ENCODE peak calls at places on chromosome 20, in seven cellular contexts. B, N, Z, F, I, T and G are unnamed samples.

GRCh38 chr20:17017232-17017631 is 209.6 kb upstream of the PCSK2 start:
- DNase-seq in B (no peak), N (no peak), Z (no peak), F (no peak), I (no peak), T (no peak), G (no peak)

GRCh38 chr20:12970372-12970821 is 38.4 kb upstream of the SPTLC3 start:
- DNase-seq in B (no peak), N (peak; percentile 60), Z (peak; percentile 74), F (no peak), I (no peak), T (no peak), G (no peak)

GRCh38 chr20:25076731-25077609 is 5.0 kb downstream of the VSX1 start:
- DNase-seq in B (no peak), N (no peak), Z (peak; percentile 38), F (peak; percentile 68), I (peak; percentile 73), T (no peak), G (peak; percentile 31)

GRCh38 chr20:51275816-51276215 is 252.9 kb upstream of the KCNG1 start:
- DNase-seq in B (no peak), N (no peak), Z (peak; percentile 63), F (no peak), I (no peak), T (peak; percentile 35), G (no peak)

GRCh38 chr20:3550857-3551256 is 80.0 kb downstream of the ATRN start:
- DNase-seq in B (no peak), N (no peak), Z (no peak), F (no peak), I (no peak), T (no peak), G (no peak)

GRCh38 chr20:49284818-49285217 is 7.0 kb upstream of the ZNFX1 start:
- DNase-seq in B (no peak), N (no peak), Z (no peak), F (no peak), I (no peak), T (no peak), G (no peak)

GRCh38 chr20:13648872-13649271 is 10.1 kb upstream of the TASP1 start:
- DNase-seq in B (no peak), N (no peak), Z (no peak), F (no peak), I (no peak), T (no peak), G (no peak)

GRCh38 chr20:12882832-12883506 is 125.8 kb upstream of the SPTLC3 start:
- DNase-seq in B (no peak), N (peak; percentile 28), Z (peak; percentile 45), F (no peak), I (no peak), T (no peak), G (no peak)

GRCh38 chr20:25468126-25469075 is 60.9 kb downstream of the GINS1 start:
- DNase-seq in B (no peak), N (no peak), Z (no peak), F (no peak), I (no peak), T (no peak), G (no peak)

GRCh38 chr20:40771308-40771610 is 82.2 kb upstream of the MAFB start:
- DNase-seq in B (no peak), N (no peak), Z (no peak), F (no peak), I (no peak), T (no peak), G (no peak)

GRCh38 chr20:6735913-6736845 is 31.3 kb upstream of the BMP2 start:
- DNase-seq in B (no peak), N (peak; percentile 52), Z (no peak), F (no peak), I (no peak), T (peak; percentile 17), G (peak; percentile 47)

GRCh38 chr20:18307301-18307700 is 19.0 kb downstream of the ZNF133 start:
- DNase-seq in B (no peak), N (no peak), Z (no peak), F (no peak), I (no peak), T (no peak), G (no peak)

GRCh38 chr20:33262658-33263065 is 20.4 kb upstream of the BPIFB1 start:
- DNase-seq in B (no peak), N (peak; percentile 86), Z (peak; percentile 76), F (no peak), I (peak; percentile 60), T (no peak), G (peak; percentile 12)

GRCh38 chr20:50916257-50916656 is 15.0 kb downstream of the ADNP start:
- DNase-seq in B (no peak), N (peak; percentile 88), Z (peak; percentile 52), F (no peak), I (no peak), T (no peak), G (no peak)

GRCh38 chr20:58880994-58881752 is 28.7 kb downstream of the GNAS start:
- DNase-seq in B (no peak), N (no peak), Z (no peak), F (no peak), I (peak; percentile 73), T (no peak), G (no peak)

GRCh38 chr20:49766979-49767419 is 45.6 kb upstream of the SLC9A8 start:
- DNase-seq in B (no peak), N (no peak), Z (peak; percentile 41), F (no peak), I (peak; percentile 31), T (no peak), G (no peak)

GRCh38 chr20:36786246-36786645 is 12.7 kb upstream of the DSN1 start:
- DNase-seq in B (no peak), N (no peak), Z (no peak), F (no peak), I (no peak), T (no peak), G (no peak)

GRCh38 chr20:3846740-3847418 is at the start of gene MAVS:
- DNase-seq in B (peak; percentile 93), N (peak; percentile 94), Z (peak; percentile 81), F (peak; percentile 28), I (peak; percentile 87), T (peak; percentile 56), G (no peak)

GRCh38 chr20:10239954-10240353 is 21.3 kb downstream of the SNAP25 start:
- DNase-seq in B (no peak), N (peak; percentile 43), Z (peak; percentile 54), F (peak; percentile 35), I (no peak), T (no peak), G (no peak)

GRCh38 chr20:56762829-56763228 is 133.7 kb downstream of the TFAP2C start:
- DNase-seq in B (no peak), N (no peak), Z (no peak), F (no peak), I (no peak), T (no peak), G (no peak)

GRCh38 chr20:50467618-50468373 is 42.4 kb upstream of the PTPN1 start:
- DNase-seq in B (no peak), N (no peak), Z (peak; percentile 68), F (no peak), I (no peak), T (peak; percentile 32), G (no peak)

GRCh38 chr20:19512886-19513285 is 245.2 kb upstream of the RIN2 start:
- DNase-seq in B (no peak), N (no peak), Z (no peak), F (no peak), I (no peak), T (no peak), G (no peak)

GRCh38 chr20:40728996-40729395 is 40.0 kb upstream of the MAFB start:
- DNase-seq in B (no peak), N (no peak), Z (no peak), F (no peak), I (no peak), T (no peak), G (no peak)

GRCh38 chr20:10636326-10636818 is 37.4 kb downstream of the JAG1 start:
- DNase-seq in B (no peak), N (peak; percentile 39), Z (peak; percentile 90), F (no peak), I (no peak), T (no peak), G (no peak)

GRCh38 chr20:23235173-23236027 is 115.2 kb upstream of the NXT1 start:
- DNase-seq in B (peak; percentile 63), N (peak; percentile 72), Z (peak; percentile 78), F (no peak), I (peak; percentile 53), T (peak; percentile 38), G (no peak)

GRCh38 chr20:25046736-25047666 is 10.9 kb downstream of the ACSS1 start:
- DNase-seq in B (no peak), N (no peak), Z (no peak), F (no peak), I (no peak), T (peak; percentile 10), G (no peak)

GRCh38 chr20:60087563-60088105 is 129.4 kb downstream of the CDH26 start:
- DNase-seq in B (no peak), N (no peak), Z (no peak), F (no peak), I (no peak), T (no peak), G (no peak)
- H3K4me3 ChIP-seq in B (no peak overlapping the region), N (no peak overlapping the region), Z (no peak overlapping the region), F (no peak overlapping the region), I (no peak overlapping the region), T (no peak overlapping the region), G (no peak overlapping the region)

DNA sequence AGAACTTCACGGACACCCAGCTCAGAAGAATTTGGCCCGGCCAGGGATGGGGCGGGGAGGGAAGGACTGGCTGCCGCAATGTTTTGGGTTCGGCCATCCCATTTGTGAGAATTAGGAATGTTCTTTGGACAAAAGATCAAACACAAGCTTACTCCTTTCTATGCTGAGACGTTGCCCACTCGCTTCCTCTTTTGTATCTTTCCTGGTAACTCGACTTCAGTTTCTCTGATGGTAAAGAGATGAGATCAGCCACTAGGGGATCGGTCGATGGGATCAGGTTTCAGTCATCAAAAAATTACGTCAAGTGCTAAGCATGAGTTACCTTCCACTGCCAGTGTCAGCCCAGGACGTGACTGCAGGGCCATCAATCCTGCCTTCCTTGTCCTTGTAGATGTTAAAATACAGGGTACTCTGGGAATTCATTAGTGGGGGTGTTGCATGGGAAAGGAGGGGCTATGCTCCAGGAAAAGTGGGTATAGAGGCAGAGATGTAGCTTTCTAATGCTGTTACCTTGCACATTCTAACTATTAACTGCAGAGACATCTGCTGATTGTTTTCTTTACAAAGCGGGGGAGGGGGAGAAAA is 190.2 kb downstream of the TSHZ2 start:
- DNase-seq in B (no peak), N (peak; percentile 67), Z (peak; percentile 51), F (peak; percentile 64), I (peak; percentile 62), T (peak; percentile 45), G (peak; percentile 67)
- TF ChIP-seq CTCF in B (no peak), N (peak; percentile 23), Z (no peak), F (peak; percentile 42), I (peak; percentile 60), T (no peak), G (peak; percentile 56)

GRCh38 chr20:5315807-5316187 is 957 bp downstream of the PROKR2 start:
- DNase-seq in B (no peak), N (no peak), Z (no peak), F (no peak), I (no peak), T (no peak), G (no peak)
- H3K4me3 ChIP-seq in B (no peak overlapping the region), N (no peak overlapping the region), Z (no peak overlapping the region), F (peak overlapping the region; percentile 19), I (no peak overlapping the region), T (no peak overlapping the region), G (no peak overlapping the region)

DNA sequence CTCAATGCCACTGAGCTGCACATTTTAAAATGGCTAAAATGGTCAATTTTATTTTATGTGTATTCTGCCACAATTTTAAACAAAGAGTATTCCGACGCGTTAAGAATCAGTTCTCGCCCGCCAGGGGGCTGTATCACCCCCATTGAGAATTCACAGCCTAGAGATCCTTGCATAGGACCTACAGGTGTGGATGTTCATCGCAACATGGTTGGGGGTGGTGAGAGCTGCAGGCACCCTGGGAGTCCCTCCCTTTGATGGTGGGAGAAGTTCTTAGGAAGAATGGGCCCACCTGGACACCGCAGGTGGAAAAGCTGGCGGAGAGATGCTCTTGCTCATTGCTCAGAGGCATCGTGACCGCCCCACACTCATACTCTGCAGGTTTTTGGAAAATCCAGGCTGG is 63.5 kb downstream of the SLC2A10 start:
- DNase-seq in B (no peak), N (peak; percentile 18), Z (no peak), F (no peak), I (no peak), T (no peak), G (no peak)
- TF ChIP-seq CTCF in B (no peak), N (peak; percentile 37), Z (peak; percentile 16), F (no peak), I (no peak), T (no peak), G (no peak)